ENCODE peak calls at places on chromosome 21, in nine cellular contexts. P is GM23248; T is CD8-positive, alpha-beta T cell; S is upper lobe of left lung; X is left ventricle myocardium inferior; K is mucosa of descending colon; E is suprapubic skin; W is naive thymus-derived CD4-positive, alpha-beta T cell; M is thoracic aorta. N is an unnamed sample. For H3K9me3, the result is how much of the 10 kb centered on the place peaks cover.

GRCh38 chr21:43865471-43866181 is 603 bp downstream of the AGPAT3 start:
- DNase-seq in T (peak), M (no peak), S (peak), E (no peak), P (peak), X (peak), K (peak), W (peak), N (peak)

GRCh38 chr21:37508341-37508740 is 141.8 kb downstream of the DYRK1A start:
- DNase-seq in E (no peak), S (no peak), M (no peak), K (no peak), W (no peak), X (no peak), P (no peak), T (no peak), N (no peak)

GRCh38 chr21:29403291-29403690 is 104.6 kb downstream of the BACH1 start:
- DNase-seq in X (no peak), M (no peak), S (no peak), P (no peak), W (no peak), E (no peak), T (no peak), K (no peak), N (no peak)

GRCh38 chr21:26534517-26534916 is 38.6 kb downstream of the CYYR1 start:
- DNase-seq in P (no peak), M (no peak), T (no peak), X (no peak), W (no peak), K (no peak), S (no peak), E (no peak), N (no peak)

GRCh38 chr21:38984982-38985422 is 179.3 kb downstream of the ETS2 start:
- DNase-seq in T (no peak), S (no peak), E (no peak), K (no peak), M (no peak), P (peak), X (no peak), W (no peak), N (no peak)

GRCh38 chr21:35664683-35665082 is 395.6 kb downstream of the SETD4 start:
- DNase-seq in X (no peak), W (no peak), E (no peak), S (no peak), M (no peak), T (no peak), K (no peak), P (peak), N (no peak)

GRCh38 chr21:37348664-37349063 is 17.9 kb upstream of the DYRK1A start:
- DNase-seq in E (no peak), P (peak), T (no peak), X (no peak), W (no peak), M (no peak), S (no peak), K (no peak), N (no peak)

GRCh38 chr21:44681152-44681551 is 811 bp downstream of the KRTAP12-1 start:
- DNase-seq in W (no peak), M (no peak), X (no peak), E (no peak), T (no peak), P (no peak), S (no peak), K (no peak), N (no peak)

GRCh38 chr21:28269173-28269572 is 723.5 kb downstream of the LTN1 start:
- DNase-seq in K (no peak), M (no peak), P (no peak), E (no peak), W (no peak), S (no peak), T (no peak), X (no peak), N (no peak)

GRCh38 chr21:22725436-22725835 is 1727.2 kb downstream of the NCAM2 start:
- DNase-seq in X (no peak), K (no peak), W (no peak), E (no peak), P (no peak), M (no peak), T (no peak), S (no peak), N (no peak)

GRCh38 chr21:22728091-22728490 is 1729.9 kb downstream of the NCAM2 start:
- DNase-seq in X (no peak), S (no peak), T (no peak), K (no peak), M (no peak), E (no peak), W (no peak), P (no peak), N (no peak)
- H3K9me3 ChIP-seq in X (half or more), S (under half), T (under half), K (half or more), M (under half), E (under half), W (under half), P (under half), N (under half)

DNA sequence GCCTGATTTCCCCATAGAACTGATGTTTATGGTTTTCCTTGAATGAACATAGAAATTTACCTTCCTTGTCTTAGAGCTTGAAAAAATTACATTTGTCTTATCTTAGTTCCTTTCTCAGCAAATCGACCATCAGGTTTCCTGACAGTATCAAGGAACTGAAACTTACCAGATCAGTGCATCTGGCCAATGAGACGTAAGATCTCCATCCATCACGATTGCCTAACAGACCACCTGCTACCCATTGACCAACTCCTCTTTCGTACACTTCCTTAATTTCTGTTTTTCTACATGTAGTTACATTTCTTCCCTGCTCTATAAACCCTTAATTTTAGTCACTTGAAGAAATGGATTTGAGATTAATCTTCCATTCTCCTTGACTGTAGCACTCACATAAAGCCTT is 57.4 kb upstream of the TMPRSS15 start:
- DNase-seq in P (no peak), K (no peak), W (no peak), E (no peak), M (no peak), T (no peak), X (no peak), S (no peak), N (no peak)
- H3K9me3 ChIP-seq in P (under half), K (under half), W (under half), E (under half), M (under half), T (under half), X (under half), S (under half), N (under half)

DNA sequence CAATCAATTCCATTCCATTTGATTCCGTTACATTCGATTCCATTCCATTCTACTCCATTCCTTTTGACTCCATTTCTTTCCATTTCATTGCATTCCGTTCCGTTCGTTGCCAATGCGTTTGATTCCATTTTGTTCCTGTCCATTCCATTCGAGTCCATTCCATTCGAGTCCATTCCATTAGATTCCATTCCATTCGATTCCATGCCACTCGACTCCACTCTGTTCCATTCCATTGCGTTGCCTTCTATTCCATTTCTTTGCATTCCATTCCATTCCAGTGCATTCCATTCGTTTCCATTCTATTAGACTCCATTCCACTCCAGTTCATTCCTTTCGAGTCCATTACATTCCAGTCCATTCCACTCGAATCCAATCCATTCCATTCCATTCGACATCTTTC is 2587.5 kb upstream of the TPTE start:
- DNase-seq in K (no peak), T (no peak), X (no peak), W (no peak), M (no peak), S (no peak), E (no peak), P (no peak), N (no peak)
- H3K9me3 ChIP-seq in K (under half), T (under half), X (under half), W (under half), M (half or more), S (half or more), E (half or more), P (under half), N (half or more)

DNA sequence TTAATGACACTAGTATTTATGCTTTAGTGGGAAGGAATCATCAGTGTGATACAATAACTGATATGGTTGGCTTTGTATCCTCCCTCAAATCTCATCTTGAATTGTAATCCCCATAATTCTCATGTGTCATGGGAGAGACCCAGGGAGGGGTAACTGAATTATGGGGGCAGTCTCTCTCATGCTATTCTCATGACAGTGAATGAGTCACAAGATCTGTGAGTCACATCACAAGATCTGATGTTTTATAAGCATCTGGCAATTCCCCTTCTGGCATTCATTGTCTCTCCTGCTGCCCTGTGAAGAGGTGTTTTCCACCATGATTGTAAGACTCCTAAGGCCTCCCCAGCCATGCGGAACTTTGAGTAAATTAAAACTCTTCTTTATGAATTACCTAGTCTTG is 1760.3 kb downstream of the NCAM2 start:
- DNase-seq in P (no peak), E (no peak), M (no peak), S (no peak), W (no peak), X (no peak), K (no peak), T (no peak), N (no peak)
- H3K9me3 ChIP-seq in P (under half), E (under half), M (under half), S (under half), W (under half), X (under half), K (under half), T (under half), N (under half)

DNA sequence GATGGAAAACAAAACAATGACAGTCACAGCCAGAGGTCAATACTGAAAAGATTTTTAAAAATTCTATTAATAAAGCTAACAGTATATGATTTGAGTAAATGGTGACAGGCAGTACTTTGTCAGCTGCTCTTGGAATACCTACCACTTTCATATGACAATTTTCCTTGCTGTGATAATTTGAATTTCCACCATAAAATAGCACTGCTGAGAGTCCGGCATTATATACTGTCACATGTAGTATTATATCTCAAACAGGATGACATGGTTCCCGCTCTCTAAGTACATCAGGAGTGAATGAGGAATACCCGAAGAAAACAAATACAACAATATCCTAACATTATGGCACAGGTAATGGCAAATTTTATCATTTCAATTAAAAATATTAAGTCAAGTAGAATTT is 146.8 kb upstream of the TMPRSS15 start:
- DNase-seq in E (no peak), K (no peak), X (no peak), S (no peak), M (no peak), P (no peak), W (no peak), T (no peak), N (no peak)
- H3K9me3 ChIP-seq in E (under half), K (under half), X (under half), S (under half), M (under half), P (under half), W (under half), T (under half), N (under half)

DNA sequence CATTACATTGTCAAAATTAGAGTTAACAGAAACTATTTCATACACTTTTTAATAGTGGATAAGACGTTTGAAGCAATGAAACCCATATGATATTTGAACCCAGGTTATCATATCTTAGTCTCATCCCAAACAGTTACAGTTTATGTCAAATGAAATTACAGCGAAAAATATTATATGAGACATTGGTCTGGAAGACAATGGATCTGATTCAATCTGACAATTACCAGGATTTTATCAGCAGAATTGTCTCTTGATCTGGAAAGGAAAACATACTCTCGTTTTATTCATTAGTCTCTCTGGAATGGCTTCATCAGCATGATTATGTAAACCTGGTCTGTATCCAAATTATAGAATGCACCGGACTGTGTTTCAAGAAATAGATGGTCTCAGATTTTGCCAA is 818.6 kb downstream of the NCAM2 start:
- DNase-seq in E (no peak), P (no peak), W (no peak), M (no peak), X (no peak), K (no peak), T (no peak), S (no peak), N (no peak)
- H3K9me3 ChIP-seq in E (under half), P (under half), W (under half), M (under half), X (under half), K (under half), T (under half), S (under half), N (under half)